ENCODE peak calls at places on chromosomes 12 and 14, in five cellular contexts. X, Z, Y, P and O are unnamed samples.

GRCh38 chr14:71629765-71630502 is 302.3 kb upstream of the RGS6 start:
- DNase-seq in X (no peak), Z (no peak), Y (no peak), P (no peak), O (no peak)

GRCh38 chr14:52429451-52429850 is 115.3 kb downstream of the PTGER2 start:
- DNase-seq in X (no peak), Z (no peak), Y (no peak), P (no peak), O (no peak)

GRCh38 chr12:53219956-53220856 is 11.8 kb downstream of the RARG start:
- DNase-seq in X (peak; percentile 95), Z (peak; percentile 81), Y (no peak), P (peak; percentile 61), O (peak; percentile 73)

GRCh38 chr12:108905725-108906124 is 25.8 kb downstream of the DAO start:
- DNase-seq in X (no peak), Z (no peak), Y (no peak), P (no peak), O (no peak)

GRCh38 chr12:7154901-7155470 is 24.8 kb downstream of the CLSTN3 start:
- DNase-seq in X (no peak), Z (no peak), Y (no peak), P (peak; percentile 60), O (no peak)

GRCh38 chr14:103716091-103716801 is 636 bp downstream of the ZFYVE21 start:
- DNase-seq in X (peak; percentile 93), Z (peak; percentile 78), Y (peak; percentile 64), P (peak; percentile 27), O (peak; percentile 78)

GRCh38 chr12:45613306-45613705 is 116.2 kb upstream of the ARID2 start:
- DNase-seq in X (no peak), Z (no peak), Y (no peak), P (no peak), O (no peak)

GRCh38 chr12:4006743-4007142 is 133.5 kb upstream of the PARP11 start:
- DNase-seq in X (no peak), Z (no peak), Y (no peak), P (no peak), O (no peak)

GRCh38 chr12:109888179-109889020 is 8.1 kb upstream of the GLTP start:
- DNase-seq in X (no peak), Z (no peak), Y (no peak), P (no peak), O (no peak)

GRCh38 chr14:75459099-75459741 is 31.4 kb downstream of the JDP2 start:
- DNase-seq in X (peak; percentile 90), Z (peak; percentile 79), Y (peak; percentile 82), P (no peak), O (peak; percentile 51)

GRCh38 chr12:18700254-18700653 is 37.6 kb downstream of the PLCZ1 start:
- DNase-seq in X (no peak), Z (no peak), Y (no peak), P (no peak), O (no peak)

GRCh38 chr14:64109821-64110554 is 184.2 kb downstream of the ESR2 start:
- DNase-seq in X (no peak), Z (no peak), Y (no peak), P (no peak), O (no peak)

GRCh38 chr12:50057000-50057841 is at the start of gene ASIC1:
- DNase-seq in X (no peak), Z (peak; percentile 80), Y (peak; percentile 79), P (peak; percentile 87), O (peak; percentile 66)

GRCh38 chr12:67592228-67593011 is 56.1 kb upstream of the DYRK2 start:
- DNase-seq in X (no peak), Z (no peak), Y (no peak), P (no peak), O (no peak)

GRCh38 chr12:19316420-19316819 is 122.9 kb upstream of the AEBP2 start:
- DNase-seq in X (no peak), Z (no peak), Y (no peak), P (no peak), O (no peak)

GRCh38 chr12:116529048-116529447 is 30.1 kb upstream of the MAP1LC3B2 start:
- DNase-seq in X (no peak), Z (no peak), Y (no peak), P (no peak), O (no peak)

GRCh38 chr12:67640863-67641262 is 7.7 kb upstream of the DYRK2 start:
- DNase-seq in X (no peak), Z (no peak), Y (no peak), P (no peak), O (no peak)

GRCh38 chr12:120092531-120093335 is 23.8 kb downstream of the RAB35 start:
- DNase-seq in X (no peak), Z (peak; percentile 18), Y (peak; percentile 52), P (no peak), O (no peak)

GRCh38 chr12:132444957-132445883 is 44.7 kb upstream of the FBRSL1 start:
- DNase-seq in X (peak; percentile 96), Z (peak; percentile 66), Y (no peak), P (peak; percentile 90), O (no peak)

GRCh38 chr12:106506691-106507090 is 76.1 kb upstream of the RFX4 start:
- DNase-seq in X (no peak), Z (no peak), Y (no peak), P (no peak), O (no peak)

GRCh38 chr14:92458136-92458958 is 55.2 kb upstream of the RIN3 start:
- DNase-seq in X (no peak), Z (peak; percentile 16), Y (no peak), P (no peak), O (no peak)

GRCh38 chr14:105146976-105147700 is 21.4 kb downstream of the JAG2 start:
- DNase-seq in X (peak; percentile 49), Z (no peak), Y (no peak), P (peak; percentile 5), O (peak; percentile 21)

GRCh38 chr12:6916426-6917200 is 2.2 kb downstream of the ENO2 start:
- DNase-seq in X (peak; percentile 67), Z (no peak), Y (no peak), P (no peak), O (no peak)

GRCh38 chr14:24285351-24285750 is 14.0 kb upstream of the RABGGTA start:
- DNase-seq in X (no peak), Z (no peak), Y (no peak), P (no peak), O (no peak)

GRCh38 chr14:61749264-61749663 is 13.0 kb upstream of the SNAPC1 start:
- DNase-seq in X (no peak), Z (no peak), Y (no peak), P (no peak), O (no peak)

GRCh38 chr14:98208074-98208675 is 1063.8 kb downstream of the BCL11B start:
- DNase-seq in X (no peak), Z (no peak), Y (no peak), P (no peak), O (no peak)

GRCh38 chr14:53861781-53862180 is 94.8 kb downstream of the BMP4 start:
- DNase-seq in X (no peak), Z (no peak), Y (no peak), P (no peak), O (no peak)

GRCh38 chr12:48601013-48601756 is 31.3 kb upstream of the LALBA start:
- DNase-seq in X (no peak), Z (no peak), Y (no peak), P (no peak), O (no peak)

DNA sequence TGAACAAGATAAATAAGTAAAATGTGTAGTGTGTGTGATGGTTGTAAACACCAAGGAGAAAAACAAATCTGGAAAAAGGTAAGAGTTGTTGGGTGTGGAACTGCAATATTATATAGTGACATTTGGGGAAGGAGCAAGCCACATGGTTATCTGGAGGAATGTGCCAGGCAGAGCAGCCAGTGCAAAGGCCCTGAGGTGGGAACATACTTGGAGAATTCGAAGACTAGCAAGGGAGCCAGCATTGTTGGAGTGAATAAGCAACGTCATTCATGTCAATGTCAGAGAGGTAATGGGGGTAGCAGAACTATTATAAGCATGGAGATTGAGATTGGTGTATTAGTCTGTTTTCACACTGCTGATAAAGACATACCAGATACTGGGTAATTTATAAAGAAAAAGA is 241.5 kb upstream of the LHX5 start:
- DNase-seq in X (no peak), Z (no peak), Y (no peak), P (no peak), O (no peak)
- TF ChIP-seq CTCF in X (no peak), Z (no peak), Y (no peak), P (no peak), O (no peak)

DNA sequence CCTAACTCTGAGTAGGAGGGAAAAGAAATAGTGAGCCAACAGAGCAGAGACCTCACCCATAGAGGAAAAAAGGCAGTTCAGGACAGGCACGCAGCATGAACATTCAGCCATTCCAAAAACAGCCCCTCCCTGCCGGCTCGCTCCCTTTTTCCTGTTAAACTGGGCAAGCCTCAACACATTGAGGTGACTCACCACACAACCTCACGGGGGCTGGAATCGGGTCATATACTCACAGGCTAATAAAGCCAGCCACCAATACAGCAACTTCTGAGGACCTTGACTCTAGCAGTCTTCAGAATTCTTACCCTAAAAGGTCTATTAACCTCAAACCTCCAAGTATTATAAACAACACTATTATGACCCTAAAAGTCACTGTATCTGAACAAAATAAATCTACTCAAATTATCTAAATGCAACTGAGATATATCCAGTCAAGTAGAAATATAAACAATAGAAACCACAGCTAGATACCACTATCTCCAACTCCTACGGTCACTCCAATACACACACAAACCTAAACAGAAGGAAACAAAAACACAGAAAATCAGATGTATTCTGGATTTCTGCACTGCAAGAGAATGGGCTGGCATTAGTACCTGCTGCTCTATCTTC is 6.3 kb downstream of the YBX3 start:
- DNase-seq in X (peak; percentile 76), Z (peak; percentile 73), Y (no peak), P (peak; percentile 62), O (peak; percentile 87)
- H3K36me3 ChIP-seq in X (peaks cover 29% of the 10 kb centered on the region), Z (no peaks in the 10 kb centered on the region), Y (no peaks in the 10 kb centered on the region), P (peaks cover 33% of the 10 kb centered on the region), O (peaks cover 40% of the 10 kb centered on the region)

GRCh38 chr12:57232156-57232756 is 2.7 kb downstream of the SHMT2 start:
- DNase-seq in X (peak; percentile 71), Z (peak; percentile 21), Y (no peak), P (no peak), O (no peak)
- TF ChIP-seq CTCF in X (no peak), Z (no peak), Y (no peak), P (no peak), O (no peak)

DNA sequence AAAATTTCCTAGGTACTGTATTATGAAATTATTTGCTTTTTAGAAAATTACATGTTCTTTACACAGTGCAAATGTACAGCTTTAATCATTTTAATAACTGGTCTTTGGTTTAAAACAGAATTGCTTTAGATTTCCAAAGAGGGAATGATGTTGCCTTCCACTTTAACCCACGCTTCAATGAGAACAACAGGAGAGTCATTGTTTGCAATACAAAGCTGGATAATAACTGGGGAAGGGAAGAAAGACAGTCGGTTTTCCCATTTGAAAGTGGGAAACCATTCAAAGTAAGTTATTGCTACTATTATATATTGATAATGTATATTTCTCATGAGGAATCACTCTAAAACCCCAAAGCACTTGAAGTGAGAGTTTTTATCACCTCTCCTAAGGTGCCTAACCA is 13.4 kb downstream of the LGALS3 start:
- DNase-seq in X (no peak), Z (no peak), Y (no peak), P (no peak), O (no peak)
- H3K36me3 ChIP-seq in X (peaks cover 30% of the 10 kb centered on the region), Z (peaks cover 20% of the 10 kb centered on the region), Y (no peaks in the 10 kb centered on the region), P (peaks cover 23% of the 10 kb centered on the region), O (no peaks in the 10 kb centered on the region)

DNA sequence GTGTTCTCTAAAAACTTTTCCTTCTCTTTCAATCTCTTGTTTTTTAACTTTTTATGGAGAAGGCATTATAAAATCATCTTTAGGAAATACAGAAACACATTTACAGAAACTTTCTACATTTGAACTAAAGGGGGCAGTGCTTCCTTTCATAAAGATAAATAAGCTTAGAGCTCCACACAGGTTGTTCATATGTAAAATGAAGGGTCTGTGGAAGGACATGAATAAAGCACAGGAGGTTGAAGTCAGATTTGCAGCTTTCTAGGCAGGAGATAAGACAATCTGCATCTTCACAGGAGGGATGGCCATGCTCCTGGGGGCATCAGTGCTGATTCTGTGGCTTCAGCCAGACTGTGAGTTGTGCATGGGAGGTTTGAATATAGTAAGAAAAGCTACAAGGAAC is 426.0 kb downstream of the DAD1 start:
- DNase-seq in X (no peak), Z (no peak), Y (no peak), P (no peak), O (no peak)
- TF ChIP-seq CTCF in X (no peak), Z (no peak), Y (no peak), P (no peak), O (no peak)